ENCODE peak calls at places on chromosomes 13 and 19, in seven cellular contexts. Q is amygdala; H is Right ventricle myocardium superior; T is stimulated activated CD4-positive, alpha-beta T cell treated with anti-CD3 and anti-CD28 coated beads, Interleukin-4, amount 100 ng/mL, for 48 hours; M is thoracic aorta; E is iPS-NIHi11; V is left cardiac atrium. D is an unnamed sample.

GRCh38 chr19:15280048-15280725 is 47.9 kb upstream of the EPHX3 start:
- DNase-seq in Q (no peak), H (peak), V (peak), E (no peak), M (no peak), T (no peak), D (no peak)

GRCh38 chr19:28427256-28428083 is 785.5 kb downstream of the UQCRFS1 start:
- DNase-seq in H (no peak), V (no peak), E (no peak), T (no peak), Q (no peak), M (no peak), D (no peak)

GRCh38 chr19:48102870-48103751 is 7.5 kb downstream of the PLA2G4C start:
- DNase-seq in V (no peak), H (no peak), M (no peak), E (peak), T (peak), Q (no peak), D (peak)

GRCh38 chr13:107266657-107267056 is 698.7 kb upstream of the ARGLU1 start:
- DNase-seq in Q (no peak), H (no peak), M (no peak), V (no peak), E (no peak), T (no peak), D (no peak)

GRCh38 chr13:99431927-99432636 is 69.2 kb upstream of the TM9SF2 start:
- DNase-seq in H (no peak), M (no peak), Q (no peak), E (no peak), V (no peak), T (no peak), D (no peak)

GRCh38 chr19:15432018-15432494 is 13.3 kb upstream of the AKAP8L start:
- DNase-seq in V (no peak), M (no peak), H (no peak), E (peak), T (no peak), Q (no peak), D (no peak)

GRCh38 chr13:40672310-40673060 is 6.0 kb upstream of the FOXO1 start:
- DNase-seq in E (peak), H (no peak), Q (no peak), V (no peak), T (no peak), M (no peak), D (no peak)

GRCh38 chr19:44548736-44549135 is 19.3 kb upstream of the CEACAM20 start:
- DNase-seq in V (no peak), T (no peak), E (no peak), H (no peak), Q (no peak), M (no peak), D (no peak)

GRCh38 chr13:114166381-114167131 is 12.5 kb upstream of the CFAP97D2 start:
- DNase-seq in V (no peak), E (no peak), T (no peak), Q (peak), M (no peak), H (peak), D (no peak)

GRCh38 chr19:47377801-47378200 is 28.7 kb downstream of the DHX34 start:
- DNase-seq in M (no peak), E (no peak), H (no peak), V (no peak), T (no peak), Q (no peak), D (no peak)

GRCh38 chr19:29337029-29337428 is 124.1 kb upstream of the UQCRFS1 start:
- DNase-seq in V (no peak), T (no peak), Q (no peak), M (no peak), E (no peak), H (no peak), D (no peak)

GRCh38 chr19:1495051-1495798 is 4.2 kb downstream of the REEP6 start:
- DNase-seq in E (no peak), Q (no peak), H (no peak), M (no peak), V (no peak), T (no peak), D (no peak)

GRCh38 chr13:63396746-63397145 is 1981.1 kb upstream of the PCDH20 start:
- DNase-seq in M (no peak), Q (no peak), V (peak), T (no peak), E (no peak), H (no peak), D (no peak)

GRCh38 chr19:9847087-9847671 is 12.1 kb downstream of the PIN1 start:
- DNase-seq in Q (peak), T (peak), H (peak), V (peak), M (peak), E (peak), D (peak)

GRCh38 chr13:110471833-110472162 is 89.7 kb downstream of the RAB20 start:
- DNase-seq in T (no peak), E (no peak), V (peak), Q (no peak), H (peak), M (no peak), D (no peak)

GRCh38 chr13:61954092-61954491 is 538.4 kb upstream of the PCDH20 start:
- DNase-seq in Q (no peak), E (peak), H (no peak), T (no peak), M (no peak), V (no peak), D (no peak)

GRCh38 chr19:5997371-5997770 is 19.4 kb upstream of the RANBP3 start:
- DNase-seq in Q (no peak), E (peak), M (no peak), V (no peak), H (no peak), T (no peak), D (peak)

GRCh38 chr19:18645035-18645511 is 8.2 kb downstream of the KLHL26 start:
- DNase-seq in E (no peak), H (no peak), Q (no peak), T (no peak), V (peak), M (peak), D (no peak)

GRCh38 chr19:30379841-30380610 is 7.8 kb downstream of the ZNF536 start:
- DNase-seq in H (no peak), E (no peak), V (no peak), T (no peak), M (no peak), Q (no peak), D (no peak)

GRCh38 chr13:106446011-106446410 is 89.5 kb downstream of the EFNB2 start:
- DNase-seq in H (no peak), V (no peak), Q (no peak), E (no peak), M (no peak), T (no peak), D (no peak)

GRCh38 chr13:67619987-67620386 is 389.9 kb upstream of the PCDH9 start:
- DNase-seq in T (no peak), V (no peak), H (no peak), Q (no peak), E (no peak), M (no peak), D (no peak)

GRCh38 chr13:58953638-58954037 is 1210.1 kb downstream of the DIAPH3 start:
- DNase-seq in H (no peak), T (no peak), E (no peak), M (no peak), Q (no peak), V (no peak), D (no peak)

GRCh38 chr13:51148223-51148951 is 37.3 kb upstream of the C13orf42 start:
- DNase-seq in V (no peak), H (no peak), E (peak), Q (no peak), M (no peak), T (no peak), D (peak)

GRCh38 chr19:49340069-49340864 is 5.1 kb downstream of the CD37 start:
- DNase-seq in H (peak), V (peak), T (no peak), E (peak), Q (no peak), M (peak), D (peak)

GRCh38 chr19:42189133-42189532 is 28.3 kb downstream of the DEDD2 start:
- DNase-seq in V (no peak), E (no peak), H (no peak), Q (no peak), T (no peak), M (no peak), D (no peak)

GRCh38 chr19:3087769-3088168 is 6.4 kb upstream of the GNA11 start:
- DNase-seq in H (no peak), V (no peak), T (no peak), E (no peak), Q (no peak), M (no peak), D (no peak)

GRCh38 chr13:31793246-31793645 is 53.9 kb downstream of the RXFP2 start:
- DNase-seq in T (no peak), Q (no peak), E (no peak), M (no peak), V (no peak), H (no peak), D (no peak)

GRCh38 chr13:24630121-24630520 is 50.1 kb upstream of the ATP12A start:
- DNase-seq in M (no peak), T (no peak), E (no peak), Q (no peak), H (no peak), V (no peak), D (no peak)

GRCh38 chr19:3098141-3098514 is 4.0 kb downstream of the GNA11 start:
- DNase-seq in Q (no peak), V (peak), H (peak), E (no peak), T (no peak), M (no peak), D (no peak)

GRCh38 chr19:8403820-8404109 is 9.3 kb upstream of the MARCHF2 start:
- DNase-seq in V (no peak), H (no peak), T (no peak), M (no peak), Q (no peak), E (no peak), D (no peak)

GRCh38 chr19:42252365-42253244 is 2.3 kb downstream of the ERF start:
- DNase-seq in M (no peak), Q (peak), T (no peak), V (peak), E (no peak), H (no peak), D (no peak)

GRCh38 chr19:4575267-4575793 is 15.8 kb upstream of the SEMA6B start:
- DNase-seq in H (peak), M (no peak), V (peak), Q (no peak), E (peak), T (no peak), D (peak)

GRCh38 chr13:67117010-67117550 is 113.1 kb downstream of the PCDH9 start:
- DNase-seq in H (no peak), M (no peak), Q (no peak), T (no peak), E (no peak), V (no peak), D (no peak)

D was measured in H9.